ENCODE peak calls at places on chromosomes 13 and 19, in six cellular contexts. B, I, N, W, Z and M are unnamed samples.

GRCh38 chr13:43269037-43269476 is 245.7 kb downstream of the DNAJC15 start:
- DNase-seq in Z (peak; percentile 20), B (peak; percentile 95), N (peak; percentile 89), I (no peak), W (no peak), M (peak; percentile 92)

GRCh38 chr13:110714798-110715394 is 1.4 kb downstream of the ING1 start:
- DNase-seq in B (peak; percentile 47), I (peak; percentile 76), Z (no peak), W (peak; percentile 41), N (peak; percentile 68), M (peak; percentile 68)

GRCh38 chr19:47035127-47035494 is 13.3 kb downstream of the TMEM160 start:
- DNase-seq in I (no peak), W (peak; percentile 43), B (no peak), N (no peak), Z (no peak), M (peak; percentile 43)

GRCh38 chr13:38543561-38543960 is 143.3 kb upstream of the FREM2 start:
- DNase-seq in N (no peak), B (peak; percentile 24), I (no peak), W (no peak), Z (no peak), M (peak; percentile 11)

GRCh38 chr19:13195678-13196077 is 45.5 kb downstream of the IER2 start:
- DNase-seq in B (no peak), W (no peak), N (no peak), Z (no peak), I (no peak), M (no peak)

GRCh38 chr13:108060111-108060510 is 155.2 kb downstream of the LIG4 start:
- DNase-seq in Z (no peak), I (no peak), W (no peak), N (no peak), B (no peak), M (no peak)

GRCh38 chr13:46389985-46390384 is 2.9 kb upstream of the RUBCNL start:
- DNase-seq in I (no peak), B (peak; percentile 26), W (peak; percentile 99), Z (no peak), N (no peak), M (no peak)

GRCh38 chr19:42474743-42475142 is 32.0 kb upstream of the CXCL17 start:
- DNase-seq in N (no peak), Z (no peak), I (no peak), W (no peak), B (no peak), M (no peak)

GRCh38 chr13:110915874-110916670 is 1.2 kb upstream of the ANKRD10 start:
- DNase-seq in W (peak; percentile 87), Z (no peak), I (no peak), N (peak; percentile 86), B (peak; percentile 57), M (peak; percentile 90)

GRCh38 chr13:34733720-34734119 is 208.3 kb upstream of the NBEA start:
- DNase-seq in W (no peak), B (no peak), N (peak; percentile 88), I (no peak), Z (no peak), M (peak; percentile 58)

GRCh38 chr13:40391788-40392187 is 274.7 kb downstream of the FOXO1 start:
- DNase-seq in W (no peak), N (no peak), B (no peak), I (no peak), Z (no peak), M (no peak)

GRCh38 chr13:72469932-72470331 is 257.5 kb downstream of the MZT1 start:
- DNase-seq in B (no peak), Z (no peak), I (no peak), W (no peak), N (peak; percentile 1), M (no peak)

GRCh38 chr13:58946274-58946673 is 1217.5 kb downstream of the DIAPH3 start:
- DNase-seq in W (no peak), Z (no peak), B (peak; percentile 5), N (no peak), I (no peak), M (no peak)

GRCh38 chr13:35978607-35979316 is 152.4 kb downstream of the DCLK1 start:
- DNase-seq in Z (peak; percentile 5), N (peak; percentile 85), B (peak; percentile 85), W (peak; percentile 79), I (peak; percentile 28), M (peak; percentile 69)